ENCODE peak calls at places on chromosomes 1 and 21, in six cellular contexts. G is brain microvascular endothelial cell, O is cardiac fibroblast, X is fibroblast of mammary gland, S is AG04450, L is mucosa of descending colon. A is an unnamed sample.

GRCh38 chr1:223810586-223810985 is 35.2 kb downstream of the TP53BP2 start:
- DNase-seq in G (no peak), O (no peak), X (peak), S (no peak), L (no peak), A (no peak)

GRCh38 chr1:222641269-222641948 is 23.5 kb downstream of the MIA3 start:
- DNase-seq in G (no peak), O (no peak), X (no peak), S (no peak), L (no peak), A (no peak)

GRCh38 chr1:223720987-223721591 is 8.8 kb downstream of the CAPN2 start:
- DNase-seq in G (peak), O (peak), X (peak), S (peak), L (no peak), A (peak)

GRCh38 chr1:11521605-11522399 is 42.8 kb downstream of the DISP3 start:
- DNase-seq in G (no peak), O (no peak), X (no peak), S (no peak), L (no peak), A (no peak)

GRCh38 chr1:58476179-58476578 is 70.3 kb downstream of the OMA1 start:
- DNase-seq in G (no peak), O (no peak), X (no peak), S (no peak), L (no peak), A (no peak)

GRCh38 chr1:234776256-234776874 is 166.4 kb upstream of the IRF2BP2 start:
- DNase-seq in G (no peak), O (no peak), X (no peak), S (no peak), L (peak), A (no peak)

GRCh38 chr1:64505232-64505943 is 35.5 kb downstream of the CACHD1 start:
- DNase-seq in G (no peak), O (no peak), X (no peak), S (no peak), L (peak), A (no peak)

GRCh38 chr21:17802568-17802967 is 16.6 kb downstream of the C21orf91 start:
- DNase-seq in G (peak), O (peak), X (peak), S (peak), L (no peak), A (no peak)

GRCh38 chr1:11355594-11356467 is 82.8 kb downstream of the UBIAD1 start:
- DNase-seq in G (no peak), O (no peak), X (no peak), S (no peak), L (no peak), A (no peak)

GRCh38 chr1:179753061-179753460 is 10.0 kb downstream of the FAM163A start:
- DNase-seq in G (no peak), O (no peak), X (no peak), S (no peak), L (no peak), A (no peak)

GRCh38 chr1:115301438-115302020 is 36.5 kb downstream of the NGF start:
- DNase-seq in G (no peak), O (no peak), X (peak), S (no peak), L (no peak), A (no peak)

GRCh38 chr1:44059956-44060355 is 28.7 kb upstream of the SLC6A9 start:
- DNase-seq in G (no peak), O (no peak), X (peak), S (no peak), L (no peak), A (no peak)

GRCh38 chr1:164671597-164672327 is 112.8 kb downstream of the PBX1 start:
- DNase-seq in G (no peak), O (no peak), X (peak), S (no peak), L (no peak), A (no peak)

GRCh38 chr1:214476229-214476957 is 75.0 kb downstream of the PTPN14 start:
- DNase-seq in G (peak), O (no peak), X (no peak), S (no peak), L (no peak), A (no peak)

GRCh38 chr1:209202826-209203439 is 380.6 kb upstream of the CAMK1G start:
- DNase-seq in G (peak), O (peak), X (peak), S (peak), L (no peak), A (peak)

GRCh38 chr1:156860639-156861423 is at the start of gene NTRK1:
- DNase-seq in G (no peak), O (peak), X (no peak), S (no peak), L (no peak), A (no peak)

GRCh38 chr1:156858959-156859522 is at the start of gene INSRR:
- DNase-seq in G (no peak), O (peak), X (no peak), S (no peak), L (no peak), A (no peak)

GRCh38 chr1:156858555-156858956 is 361 bp downstream of the INSRR start:
- DNase-seq in G (no peak), O (no peak), X (no peak), S (no peak), L (no peak), A (no peak)

GRCh38 chr1:156860113-156860638 is 489 bp upstream of the NTRK1 start:
- DNase-seq in G (peak), O (peak), X (peak), S (no peak), L (no peak), A (no peak)

GRCh38 chr1:156859523-156860112 is 701 bp upstream of the INSRR start:
- DNase-seq in G (no peak), O (peak), X (no peak), S (no peak), L (no peak), A (no peak)
- H3K4me3 ChIP-seq in G (peak), O (peak), X (peak), S (peak), L (no peak), A (peak)

DNA sequence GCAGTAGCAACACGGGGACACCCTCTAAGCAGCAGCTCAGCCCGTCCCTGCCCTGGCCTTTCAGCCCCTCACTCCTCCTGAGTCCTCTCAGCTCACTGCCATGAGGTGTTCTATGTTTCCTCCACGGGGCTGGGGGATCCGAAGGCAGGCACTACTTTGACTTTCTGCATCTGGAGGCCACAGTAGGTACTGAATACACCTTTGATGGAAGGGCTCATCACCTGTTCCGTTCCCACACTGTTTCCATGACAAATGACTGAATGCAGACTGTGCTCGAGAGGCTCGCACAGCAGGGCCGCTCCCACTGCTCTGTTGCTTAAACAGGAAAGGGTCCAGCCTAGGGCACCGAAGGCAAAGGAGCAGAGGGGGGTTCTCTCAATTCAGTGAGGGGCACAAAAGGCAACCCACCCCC is 77.6 kb upstream of the DNAH14 start:
- DNase-seq in G (no peak), O (no peak), X (no peak), S (no peak), L (no peak), A (no peak)
- TF ChIP-seq CTCF in G (no peak), O (no peak), X (no peak), S (no peak), L (no peak), A (no peak)

DNA sequence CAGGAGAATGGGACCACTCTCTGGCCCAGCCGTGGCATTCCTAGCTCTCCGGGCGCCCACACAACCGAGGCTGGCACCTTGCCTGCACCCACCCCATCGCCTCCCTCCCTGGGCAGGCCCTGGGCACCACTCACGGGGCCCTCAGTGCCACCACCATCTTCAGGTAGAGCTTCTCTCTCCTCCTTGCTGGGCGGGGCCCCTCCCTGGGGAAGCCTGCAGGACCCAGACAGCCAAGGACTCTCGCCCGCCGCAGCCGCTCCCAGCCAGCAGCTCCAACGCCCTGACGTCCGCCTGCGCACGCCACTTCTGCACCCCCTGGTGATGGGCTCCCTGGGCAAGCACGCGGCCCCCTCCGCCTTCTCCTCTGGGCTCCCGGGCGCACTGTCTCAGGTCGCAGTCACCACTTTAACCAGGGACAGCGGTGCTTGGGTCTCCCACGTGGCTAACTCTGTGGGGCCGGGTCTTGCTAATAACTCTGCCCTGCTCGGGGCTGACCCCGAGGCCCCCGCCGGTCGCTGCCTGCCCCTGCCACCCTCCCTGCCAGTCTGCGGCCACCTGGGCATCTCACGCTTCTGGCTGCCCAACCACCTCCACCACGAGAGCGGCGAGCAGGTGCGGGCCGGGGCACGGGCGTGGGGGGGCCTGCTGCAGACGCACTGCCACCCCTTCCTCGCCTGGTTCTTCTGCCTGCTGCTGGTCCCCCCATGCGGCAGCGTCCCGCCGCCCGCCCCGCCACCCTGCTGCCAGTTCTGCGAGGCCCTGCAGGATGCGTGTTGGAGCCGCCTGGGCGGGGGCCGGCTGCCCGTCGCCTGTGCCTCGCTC is 51.3 kb downstream of the COL18A1 start:
- DNase-seq in G (no peak), O (no peak), X (no peak), S (no peak), L (peak), A (no peak)
- H3K4me3 ChIP-seq in G (no peak), O (no peak), X (no peak), S (peak), L (no peak), A (no peak)

GRCh38 chr1:1793481-1794244 is 15.4 kb upstream of the NADK start:
- DNase-seq in G (no peak), O (no peak), X (no peak), S (no peak), L (peak), A (no peak)

GRCh38 chr1:1799716-1800115 is 21.4 kb upstream of the NADK start:
- DNase-seq in G (no peak), O (no peak), X (no peak), S (no peak), L (peak), A (no peak)

GRCh38 chr1:1796466-1796865 is 18.2 kb upstream of the NADK start:
- DNase-seq in G (no peak), O (no peak), X (no peak), S (no peak), L (no peak), A (no peak)

GRCh38 chr1:1797731-1798341 is 19.6 kb upstream of the NADK start:
- DNase-seq in G (no peak), O (no peak), X (no peak), S (no peak), L (peak), A (no peak)

GRCh38 chr1:1794999-1795398 is 16.7 kb upstream of the NADK start:
- DNase-seq in G (no peak), O (no peak), X (no peak), S (no peak), L (peak), A (no peak)
- TF ChIP-seq CTCF in G (no peak), O (no peak), X (no peak), S (no peak), L (no peak), A (no peak)

GRCh38 chr1:183106166-183106565 is 79.9 kb upstream of the LAMC2 start:
- DNase-seq in G (no peak), O (no peak), X (peak), S (peak), L (no peak), A (no peak)

GRCh38 chr1:183106746-183107145 is 79.3 kb upstream of the LAMC2 start:
- DNase-seq in G (peak), O (no peak), X (peak), S (peak), L (no peak), A (no peak)

GRCh38 chr1:183114441-183114840 is 71.6 kb upstream of the LAMC2 start:
- DNase-seq in G (no peak), O (no peak), X (no peak), S (no peak), L (no peak), A (no peak)

GRCh38 chr1:183105449-183105848 is 80.6 kb upstream of the LAMC2 start:
- DNase-seq in G (peak), O (peak), X (peak), S (no peak), L (no peak), A (no peak)

DNA sequence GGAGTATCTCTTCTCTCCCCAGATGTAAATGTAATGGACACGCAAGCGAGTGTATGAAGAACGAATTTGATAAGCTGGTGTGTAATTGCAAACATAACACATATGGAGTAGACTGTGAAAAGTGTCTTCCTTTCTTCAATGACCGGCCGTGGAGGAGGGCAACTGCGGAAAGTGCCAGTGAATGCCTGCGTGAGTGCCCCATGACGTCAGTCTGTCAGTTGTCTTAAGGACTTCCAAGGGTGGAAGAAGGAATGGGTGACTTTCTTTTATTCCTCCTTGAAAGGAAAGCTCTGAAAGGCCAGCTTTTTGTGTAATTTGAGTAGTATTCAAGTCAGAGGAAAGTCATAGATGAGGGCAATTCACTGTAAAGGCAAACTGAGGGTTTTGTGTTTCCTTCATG is 75.6 kb upstream of the LAMC2 start:
- DNase-seq in G (no peak), O (no peak), X (no peak), S (no peak), L (no peak), A (no peak)
- H3K4me3 ChIP-seq in G (no peak), O (no peak), X (no peak), S (no peak), L (no peak), A (no peak)

GRCh38 chr1:30313584-30313983 is 409.8 kb downstream of the MATN1 start:
- DNase-seq in G (no peak), O (no peak), X (no peak), S (no peak), L (no peak), A (no peak)

GRCh38 chr1:30312226-30312625 is 411.2 kb downstream of the MATN1 start:
- DNase-seq in G (no peak), O (no peak), X (no peak), S (no peak), L (no peak), A (no peak)

GRCh38 chr1:30314591-30314990 is 408.8 kb downstream of the MATN1 start:
- DNase-seq in G (no peak), O (no peak), X (no peak), S (no peak), L (no peak), A (no peak)

GRCh38 chr1:30313176-30313575 is 410.2 kb downstream of the MATN1 start:
- DNase-seq in G (no peak), O (no peak), X (no peak), S (no peak), L (no peak), A (no peak)

DNA sequence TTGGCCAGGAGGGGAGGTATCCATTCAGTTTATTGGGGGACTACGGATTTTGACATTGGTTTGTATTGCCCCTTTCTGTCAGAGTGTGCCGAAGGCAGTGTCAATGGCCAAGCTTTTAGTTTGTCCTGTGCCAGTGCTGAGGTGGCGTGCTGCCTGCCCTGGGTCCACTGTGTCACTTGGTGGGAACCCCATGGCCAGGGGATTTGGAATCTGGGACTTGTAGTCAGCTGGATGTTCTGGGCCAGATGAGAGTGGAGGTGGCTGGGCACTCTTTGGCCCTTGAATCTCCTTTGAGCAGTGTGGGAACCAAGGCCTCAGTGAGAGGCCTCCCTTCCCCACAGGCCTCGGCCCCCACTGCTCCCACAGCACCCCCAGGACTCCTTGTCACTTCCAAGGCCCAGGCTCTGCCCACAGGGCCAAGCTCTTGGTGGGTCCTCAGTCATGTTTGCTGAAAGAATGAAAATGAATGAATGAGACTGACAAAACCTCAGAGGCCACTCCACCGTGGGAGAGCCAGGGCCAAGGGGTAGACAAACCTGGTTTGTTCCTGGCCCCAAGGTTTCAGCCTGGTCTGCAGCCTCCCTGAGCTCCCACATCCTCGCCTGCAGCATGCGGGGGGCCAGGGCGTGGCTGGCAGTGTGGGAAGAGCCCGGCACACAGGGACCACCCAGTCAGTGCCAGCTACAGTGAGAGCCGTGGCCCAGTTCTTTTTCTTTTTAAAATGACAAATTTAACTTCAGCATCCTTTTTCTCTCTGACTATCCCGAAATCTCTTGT is 412.2 kb downstream of the MATN1 start:
- DNase-seq in G (no peak), O (no peak), X (no peak), S (no peak), L (no peak), A (no peak)
- TF ChIP-seq CTCF in G (no peak), O (no peak), X (no peak), S (no peak), L (no peak), A (no peak)